ENCODE peak calls at places on chromosome 20, in seven cellular contexts. S is epithelial cell of esophagus, P is fibroblast of pulmonary artery, R is pancreas, E is HFFc6, N is cardiac fibroblast, H is iPS-NIHi11. F is an unnamed sample.

GRCh38 chr20:4007383-4008025 is 7.9 kb downstream of the RNF24 start:
- DNase-seq in S (no peak), P (no peak), R (no peak), E (no peak), N (no peak), H (no peak), F (no peak)

GRCh38 chr20:40868568-40869223 is 159.9 kb upstream of the TOP1 start:
- DNase-seq in S (no peak), P (peak), R (no peak), E (peak), N (peak), H (no peak), F (no peak)

GRCh38 chr20:50848341-50848808 is 53.5 kb downstream of the BCAS4 start:
- DNase-seq in S (peak), P (peak), R (peak), E (no peak), N (peak), H (no peak), F (no peak)

GRCh38 chr20:14497004-14497403 is 159.6 kb upstream of the FLRT3 start:
- DNase-seq in S (no peak), P (peak), R (no peak), E (no peak), N (no peak), H (no peak), F (no peak)

GRCh38 chr20:63573739-63574131 is 304 bp downstream of the HELZ2 start:
- DNase-seq in S (no peak), P (no peak), R (no peak), E (no peak), N (no peak), H (no peak), F (no peak)

GRCh38 chr20:19808498-19808897 is 50.4 kb downstream of the RIN2 start:
- DNase-seq in S (no peak), P (no peak), R (no peak), E (no peak), N (no peak), H (no peak), F (no peak)

GRCh38 chr20:46802696-46803445 is 91.8 kb upstream of the EYA2 start:
- DNase-seq in S (no peak), P (no peak), R (no peak), E (no peak), N (no peak), H (no peak), F (no peak)

GRCh38 chr20:20566523-20566922 is 145.9 kb downstream of the RALGAPA2 start:
- DNase-seq in S (no peak), P (no peak), R (no peak), E (no peak), N (no peak), H (no peak), F (no peak)

GRCh38 chr20:32510601-32511357 is 74.4 kb downstream of the NOL4L start:
- DNase-seq in S (peak), P (no peak), R (no peak), E (no peak), N (no peak), H (no peak), F (no peak)